ENCODE peak calls at places on chromosomes 4 and X, in six cellular contexts. B is neuronal stem cell, E is H1, K is IMR-90, Y is mesenchymal stem cell, V is trophoblast cell. T is an unnamed sample.

GRCh38 chr4:53003959-53004358 is 141.8 kb downstream of the RASL11B start:
- DNase-seq in B (no peak), E (no peak), K (peak; percentile 37), Y (peak; percentile 42), V (no peak), T (no peak)

GRCh38 chr4:2699534-2699933 is 56.6 kb downstream of the TNIP2 start:
- DNase-seq in B (no peak), E (no peak), K (no peak), Y (no peak), V (no peak), T (no peak)

GRCh38 chrX:111098874-111099273 is 2.9 kb downstream of the PAK3 start:
- DNase-seq in B (peak; percentile 26), E (no peak), K (peak; percentile 11), Y (no peak), V (peak; percentile 50), T (peak; percentile 87)

GRCh38 chr4:6855692-6856297 is 53.8 kb upstream of the TBC1D14 start:
- DNase-seq in B (no peak), E (no peak), K (peak; percentile 93), Y (peak; percentile 95), V (no peak), T (no peak)

GRCh38 chrX:52349681-52350080 is 19.1 kb upstream of the XAGE2 start:
- DNase-seq in B (no peak), E (no peak), K (no peak), Y (no peak), V (peak; percentile 62), T (no peak)

GRCh38 chr4:26320159-26320452 is 708 bp upstream of the RBPJ start:
- DNase-seq in B (no peak), E (no peak), K (peak; percentile 28), Y (peak; percentile 79), V (no peak), T (no peak)

GRCh38 chr4:97531351-97531750 is 611.9 kb downstream of the STPG2 start:
- DNase-seq in B (no peak), E (no peak), K (no peak), Y (no peak), V (no peak), T (no peak)

GRCh38 chr4:107130157-107130556 is 94.0 kb upstream of the DKK2 start:
- DNase-seq in B (no peak), E (no peak), K (no peak), Y (no peak), V (no peak), T (no peak)

GRCh38 chrX:96843566-96843965 is 40.1 kb upstream of the RPA4 start:
- DNase-seq in B (peak; percentile 1), E (peak; percentile 23), K (no peak), Y (peak; percentile 20), V (peak; percentile 13), T (peak; percentile 74)

GRCh38 chr4:40870076-40870624 is 120.4 kb downstream of the NSUN7 start:
- DNase-seq in B (no peak), E (no peak), K (no peak), Y (no peak), V (no peak), T (no peak)

GRCh38 chr4:40865696-40866095 is 115.9 kb downstream of the NSUN7 start:
- DNase-seq in B (no peak), E (no peak), K (no peak), Y (peak; percentile 22), V (no peak), T (no peak)

GRCh38 chr4:40858946-40859345 is 109.2 kb downstream of the NSUN7 start:
- DNase-seq in B (no peak), E (no peak), K (no peak), Y (no peak), V (no peak), T (no peak)

GRCh38 chr4:40864531-40864930 is 114.8 kb downstream of the NSUN7 start:
- DNase-seq in B (no peak), E (no peak), K (no peak), Y (no peak), V (no peak), T (no peak)
- H4K91ac ChIP-seq in B (no peak overlapping the region), E (no peak overlapping the region), K (no peak overlapping the region), Y (no peak overlapping the region), V (no peak overlapping the region), T (no peak overlapping the region)

GRCh38 chrX:15399901-15400500 is 15.8 kb upstream of the VEGFD start:
- DNase-seq in B (no peak), E (no peak), K (no peak), Y (peak; percentile 0), V (no peak), T (no peak)
- H3K9ac ChIP-seq in B (no peak overlapping the region), E (no peak overlapping the region), K (no peak overlapping the region), Y (no peak overlapping the region), V (no peak overlapping the region), T (no peak overlapping the region)

DNA sequence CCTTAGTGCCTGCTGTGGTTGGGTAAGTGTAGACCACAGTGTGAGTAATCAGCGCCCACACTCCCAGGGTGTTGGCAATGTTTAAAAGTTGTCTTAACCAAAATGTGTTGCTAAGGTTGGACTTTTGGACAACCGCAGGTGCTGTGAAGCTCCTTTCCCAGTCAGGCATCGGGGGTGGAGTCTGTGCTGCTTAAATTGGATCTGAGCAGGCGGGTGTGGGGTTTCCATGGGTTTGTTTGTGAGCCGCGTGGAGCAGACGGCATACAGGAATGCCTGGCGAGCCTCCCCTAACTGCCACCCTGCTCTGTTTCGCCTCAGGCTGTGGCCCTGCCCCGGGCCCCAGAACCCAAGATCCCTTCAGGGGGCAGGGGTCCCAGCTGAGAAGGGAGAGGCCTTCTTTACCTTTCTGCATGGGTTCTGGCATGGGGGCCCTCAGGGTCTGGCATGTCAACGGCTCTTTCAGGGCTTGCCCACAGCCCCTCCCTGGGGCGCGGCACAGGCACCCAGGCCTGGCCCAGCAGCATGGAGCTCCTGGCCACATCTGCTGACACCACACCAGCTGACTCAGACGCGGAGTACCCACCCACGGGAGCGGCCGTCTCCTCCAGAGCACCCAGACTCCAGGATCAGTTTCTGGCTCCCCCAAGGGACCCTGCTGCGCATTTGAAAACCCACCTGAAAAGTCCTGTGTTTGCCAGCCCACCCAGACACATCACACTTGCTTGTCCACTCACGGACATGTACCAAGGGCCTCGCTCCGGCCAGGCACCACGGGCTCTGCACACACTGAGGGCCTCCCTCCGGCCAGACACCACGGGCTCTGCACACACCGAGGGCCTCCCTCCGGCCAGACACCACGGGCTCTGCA is 5.1 kb upstream of the SPON2 start:
- DNase-seq in B (no peak), E (no peak), K (no peak), Y (no peak), V (no peak), T (no peak)
- H3K14ac ChIP-seq in B (no peak overlapping the region), E (no peak overlapping the region), K (no peak overlapping the region), Y (peak overlapping the region; percentile 66), V (no peak overlapping the region), T (no peak overlapping the region)

GRCh38 chrX:152945021-152945979 is 47.4 kb downstream of the ZNF185 start:
- DNase-seq in B (no peak), E (no peak), K (no peak), Y (no peak), V (no peak), T (no peak)

GRCh38 chrX:152946681-152947080 is 47.2 kb downstream of the PNMA5 start:
- DNase-seq in B (no peak), E (no peak), K (no peak), Y (no peak), V (no peak), T (no peak)

GRCh38 chrX:152941328-152942111 is 43.7 kb downstream of the ZNF185 start:
- DNase-seq in B (peak; percentile 83), E (peak; percentile 75), K (peak; percentile 89), Y (peak; percentile 88), V (peak; percentile 89), T (peak; percentile 89)

GRCh38 chrX:152949114-152949513 is 44.8 kb downstream of the PNMA5 start:
- DNase-seq in B (no peak), E (no peak), K (no peak), Y (no peak), V (no peak), T (no peak)

GRCh38 chrX:152943826-152944225 is 46.0 kb downstream of the ZNF185 start:
- DNase-seq in B (no peak), E (no peak), K (no peak), Y (no peak), V (no peak), T (no peak)
- H4K91ac ChIP-seq in B (no peak overlapping the region), E (no peak overlapping the region), K (no peak overlapping the region), Y (no peak overlapping the region), V (no peak overlapping the region), T (no peak overlapping the region)

GRCh38 chr4:88531549-88531948 is 8.0 kb upstream of the PYURF start:
- DNase-seq in B (no peak), E (no peak), K (no peak), Y (no peak), V (no peak), T (no peak)
- H3K9ac ChIP-seq in B (no peak overlapping the region), E (no peak overlapping the region), K (no peak overlapping the region), Y (peak overlapping the region; percentile 50), V (no peak overlapping the region), T (no peak overlapping the region)